ENCODE peak calls at places on chromosomes 7 and 10, in ten cellular contexts. U, Z, W, S, X, D, C, A, K and P are unnamed samples. For H3K9me3 and H3K36me3, the result is how much of the 10 kb centered on the place peaks cover.

GRCh38 chr10:91924212-91925021 is 847 bp downstream of the BTAF1 start:
- DNase-seq in U (peak), Z (no peak), W (no peak), S (no peak), X (peak), D (peak), C (no peak), A (no peak), K (no peak), P (no peak)

GRCh38 chr10:68955414-68955785 is 570 bp upstream of the DDX21 start:
- DNase-seq in U (no peak), Z (no peak), W (no peak), S (no peak), X (no peak), D (no peak), C (no peak), A (no peak), K (no peak), P (peak)

GRCh38 chr10:35752469-35753450 is 110.7 kb upstream of the FZD8 start:
- DNase-seq in U (no peak), Z (no peak), W (no peak), S (no peak), X (no peak), D (no peak), C (no peak), A (no peak), K (no peak), P (no peak)

GRCh38 chr7:33050425-33051318 is 11.9 kb downstream of the NT5C3A start:
- DNase-seq in U (peak), Z (no peak), W (no peak), S (no peak), X (peak), D (peak), C (peak), A (no peak), K (no peak), P (peak)

GRCh38 chr7:5699467-5699866 is 82.0 kb downstream of the RNF216 start:
- DNase-seq in U (no peak), Z (no peak), W (no peak), S (no peak), X (peak), D (no peak), C (no peak), A (no peak), K (no peak), P (no peak)

GRCh38 chr7:135168489-135169140 is 1.9 kb downstream of the CYREN start:
- DNase-seq in U (no peak), Z (no peak), W (no peak), S (no peak), X (no peak), D (no peak), C (no peak), A (no peak), K (peak), P (no peak)

GRCh38 chr7:100803398-100804161 is 23.7 kb downstream of the EPHB4 start:
- DNase-seq in U (peak), Z (peak), W (peak), S (peak), X (peak), D (no peak), C (peak), A (no peak), K (peak), P (no peak)

GRCh38 chr7:75531359-75531821 is 39.3 kb downstream of the SPDYE5 start:
- DNase-seq in U (peak), Z (no peak), W (no peak), S (no peak), X (peak), D (no peak), C (no peak), A (no peak), K (no peak), P (no peak)

GRCh38 chr10:5585517-5586222 is 60.9 kb downstream of the CALML3 start:
- DNase-seq in U (peak), Z (no peak), W (no peak), S (no peak), X (peak), D (no peak), C (no peak), A (no peak), K (peak), P (no peak)

GRCh38 chr10:131891196-131891928 is 9.4 kb upstream of the PPP2R2D start:
- DNase-seq in U (peak), Z (no peak), W (no peak), S (no peak), X (no peak), D (no peak), C (peak), A (no peak), K (peak), P (no peak)

GRCh38 chr7:134605978-134606923 is 40.4 kb upstream of the BPGM start:
- DNase-seq in U (no peak), Z (peak), W (no peak), S (no peak), X (peak), D (peak), C (peak), A (peak), K (peak), P (peak)

GRCh38 chr10:25080880-25081581 is 64.6 kb downstream of the THNSL1 start:
- DNase-seq in U (peak), Z (peak), W (no peak), S (peak), X (peak), D (peak), C (peak), A (peak), K (no peak), P (peak)

GRCh38 chr7:44280636-44280992 is 44.8 kb downstream of the CAMK2B start:
- DNase-seq in U (no peak), Z (no peak), W (no peak), S (no peak), X (no peak), D (no peak), C (peak), A (no peak), K (peak), P (no peak)

GRCh38 chr7:29255199-29255838 is 60.7 kb downstream of the CHN2 start:
- DNase-seq in U (no peak), Z (no peak), W (no peak), S (no peak), X (no peak), D (no peak), C (no peak), A (no peak), K (no peak), P (no peak)

GRCh38 chr7:156892086-156892800 is 740 bp downstream of the LMBR1 start:
- DNase-seq in U (peak), Z (peak), W (no peak), S (no peak), X (no peak), D (peak), C (peak), A (peak), K (peak), P (peak)

GRCh38 chr7:128783143-128783799 is 7.7 kb upstream of the OPN1SW start:
- DNase-seq in U (peak), Z (no peak), W (no peak), S (no peak), X (peak), D (peak), C (peak), A (no peak), K (no peak), P (no peak)

GRCh38 chr7:78636727-78637126 is 816.7 kb downstream of the MAGI2 start:
- DNase-seq in U (no peak), Z (no peak), W (no peak), S (no peak), X (peak), D (no peak), C (no peak), A (no peak), K (no peak), P (no peak)

DNA sequence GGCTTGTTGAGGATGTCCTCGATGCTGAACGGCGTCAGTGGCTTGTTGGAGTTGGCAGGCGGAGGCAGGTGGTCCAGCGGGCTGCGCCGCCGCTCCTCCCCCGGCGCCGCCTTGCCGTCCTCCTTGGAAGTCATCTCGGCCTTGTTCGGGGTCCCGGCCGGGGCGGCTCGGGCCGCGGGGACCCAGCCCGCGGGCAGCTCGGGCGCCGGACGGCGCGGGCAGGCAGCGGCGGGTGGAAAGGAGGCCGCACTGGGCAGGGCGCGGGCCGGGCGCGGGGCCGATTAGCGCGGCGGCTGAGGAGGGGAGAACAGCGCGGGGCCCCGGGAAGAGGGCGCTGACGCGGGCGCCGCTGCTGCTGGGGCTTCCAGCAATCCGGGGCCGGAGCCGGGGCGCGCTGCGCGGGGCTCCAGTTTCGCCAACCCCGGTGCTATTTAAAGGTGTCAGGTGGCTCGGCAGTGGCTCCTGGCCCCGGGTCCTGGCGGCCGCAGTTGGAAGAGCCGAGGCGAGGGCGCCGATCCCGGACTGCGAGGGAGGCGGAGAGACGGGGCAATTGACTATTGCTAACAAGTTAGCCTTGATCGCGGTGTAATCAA is 485 bp downstream of the LBX1 start:
- DNase-seq in U (no peak), Z (no peak), W (no peak), S (no peak), X (no peak), D (no peak), C (peak), A (no peak), K (no peak), P (no peak)
- H3K9me3 ChIP-seq in U (under half), Z (under half), W (under half), S (under half), X (under half), D (under half), C (under half), A (under half), K (under half), P (under half)

GRCh38 chr7:92044148-92044547 is 90.1 kb downstream of the CYP51A1 start:
- DNase-seq in U (no peak), Z (no peak), W (no peak), S (no peak), X (no peak), D (no peak), C (no peak), A (no peak), K (no peak), P (no peak)
- H3K36me3 ChIP-seq in U (under half), Z (under half), W (half or more), S (under half), X (under half), D (under half), C (half or more), A (under half), K (half or more), P (under half)

GRCh38 chr7:159212226-159212625 is 67.6 kb upstream of the VIPR2 start:
- DNase-seq in U (no peak), Z (no peak), W (no peak), S (no peak), X (no peak), D (no peak), C (no peak), A (no peak), K (no peak), P (no peak)

GRCh38 chr7:159207398-159207797 is 62.7 kb upstream of the VIPR2 start:
- DNase-seq in U (no peak), Z (no peak), W (no peak), S (no peak), X (no peak), D (no peak), C (no peak), A (no peak), K (no peak), P (peak)

GRCh38 chr7:159205833-159206232 is 61.2 kb upstream of the VIPR2 start:
- DNase-seq in U (no peak), Z (no peak), W (no peak), S (no peak), X (no peak), D (no peak), C (no peak), A (no peak), K (no peak), P (no peak)

GRCh38 chr7:159211540-159212182 is 67.0 kb upstream of the VIPR2 start:
- DNase-seq in U (no peak), Z (no peak), W (no peak), S (no peak), X (no peak), D (no peak), C (no peak), A (no peak), K (no peak), P (no peak)

GRCh38 chr7:159209429-159209828 is 64.8 kb upstream of the VIPR2 start:
- DNase-seq in U (no peak), Z (no peak), W (no peak), S (no peak), X (no peak), D (no peak), C (no peak), A (no peak), K (no peak), P (no peak)
- H3K9me3 ChIP-seq in U (under half), Z (under half), W (under half), S (under half), X (under half), D (under half), C (under half), A (under half), K (under half), P (under half)

GRCh38 chr10:119831656-119832055 is 41.0 kb downstream of the MCMBP start:
- DNase-seq in U (no peak), Z (no peak), W (no peak), S (no peak), X (no peak), D (no peak), C (no peak), A (no peak), K (no peak), P (no peak)

GRCh38 chr10:119827430-119827829 is 45.2 kb downstream of the MCMBP start:
- DNase-seq in U (no peak), Z (no peak), W (no peak), S (no peak), X (no peak), D (no peak), C (no peak), A (no peak), K (no peak), P (no peak)

GRCh38 chr10:119824299-119824698 is 48.3 kb downstream of the MCMBP start:
- DNase-seq in U (no peak), Z (no peak), W (no peak), S (no peak), X (no peak), D (no peak), C (no peak), A (no peak), K (no peak), P (no peak)

GRCh38 chr10:119829429-119829828 is 43.2 kb downstream of the MCMBP start:
- DNase-seq in U (no peak), Z (no peak), W (no peak), S (no peak), X (no peak), D (no peak), C (no peak), A (no peak), K (no peak), P (no peak)

DNA sequence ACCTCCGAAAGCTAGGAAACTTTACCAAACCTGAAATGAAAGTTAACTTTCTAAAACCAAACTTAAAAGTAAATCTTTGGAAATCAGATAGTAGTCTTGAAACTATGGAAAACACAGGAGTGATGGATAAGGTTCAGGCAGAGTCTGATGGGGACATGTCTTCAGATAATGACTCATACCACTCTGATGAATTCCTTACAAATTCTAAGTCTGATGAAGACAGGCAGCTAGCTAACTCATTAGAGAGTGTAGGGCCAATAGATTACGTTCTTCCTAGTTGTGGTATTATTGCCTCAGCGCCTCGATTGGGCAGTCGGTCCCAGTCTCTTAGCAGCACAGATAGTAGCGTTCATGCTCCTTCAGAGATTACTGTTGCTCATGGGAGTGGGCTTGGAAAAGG is 45.9 kb downstream of the MCMBP start:
- DNase-seq in U (peak), Z (no peak), W (no peak), S (no peak), X (no peak), D (no peak), C (no peak), A (no peak), K (no peak), P (no peak)
- H3K36me3 ChIP-seq in U (under half), Z (under half), W (half or more), S (under half), X (under half), D (under half), C (half or more), A (under half), K (half or more), P (under half)

GRCh38 chr10:133209641-133210040 is 20.4 kb upstream of the UTF1 start:
- DNase-seq in U (no peak), Z (no peak), W (no peak), S (no peak), X (no peak), D (no peak), C (no peak), A (no peak), K (no peak), P (no peak)

GRCh38 chr10:133207041-133207600 is 22.9 kb upstream of the UTF1 start:
- DNase-seq in U (no peak), Z (no peak), W (no peak), S (no peak), X (no peak), D (no peak), C (no peak), A (no peak), K (no peak), P (no peak)

GRCh38 chr10:133207627-133208026 is 22.4 kb upstream of the UTF1 start:
- DNase-seq in U (no peak), Z (no peak), W (no peak), S (no peak), X (no peak), D (no peak), C (no peak), A (no peak), K (no peak), P (no peak)

GRCh38 chr10:133209117-133209516 is 20.9 kb upstream of the UTF1 start:
- DNase-seq in U (no peak), Z (no peak), W (no peak), S (no peak), X (no peak), D (no peak), C (no peak), A (no peak), K (no peak), P (no peak)

DNA sequence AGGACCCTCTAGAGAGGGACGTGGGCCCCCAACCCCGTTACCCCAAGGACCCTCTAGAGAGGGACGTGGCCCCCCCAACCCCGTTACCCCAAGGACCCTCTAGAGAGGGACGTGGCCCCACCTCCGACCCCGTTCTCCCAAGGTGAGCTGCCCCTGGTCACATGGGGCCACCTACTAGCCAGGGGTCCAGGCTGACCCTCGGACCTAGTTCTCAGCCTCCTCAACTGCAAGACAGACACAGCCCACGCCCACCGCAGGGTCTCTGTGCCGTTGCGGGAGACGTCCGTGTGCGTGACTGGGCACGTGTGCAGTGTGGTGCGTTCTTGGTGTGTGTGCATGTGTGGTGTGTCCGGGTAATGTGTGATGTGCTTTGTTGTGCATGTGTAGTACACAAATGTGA is 21.6 kb upstream of the UTF1 start:
- DNase-seq in U (no peak), Z (no peak), W (no peak), S (no peak), X (no peak), D (no peak), C (no peak), A (no peak), K (no peak), P (no peak)
- H3K9me3 ChIP-seq in U (under half), Z (under half), W (under half), S (under half), X (under half), D (under half), C (under half), A (under half), K (under half), P (under half)

DNA sequence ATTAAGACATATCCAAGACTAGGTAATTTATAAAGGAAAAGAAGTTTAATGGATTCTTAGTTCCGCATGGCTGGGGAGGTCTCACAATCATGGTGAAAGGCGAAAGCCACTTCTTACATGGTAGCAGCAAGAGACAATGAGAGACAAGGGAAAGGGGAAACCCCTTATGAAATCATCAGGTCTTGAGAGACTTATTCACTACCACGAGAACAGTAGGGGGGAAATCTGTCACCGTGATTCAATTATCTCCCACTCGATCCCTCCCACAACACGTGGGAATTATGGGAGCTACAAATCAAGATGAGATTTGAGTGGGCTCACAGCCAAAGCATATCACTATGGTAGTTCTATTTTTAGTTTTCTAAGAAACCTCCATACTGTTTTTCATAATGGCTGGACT is 36.7 kb downstream of the SPAM1 start:
- DNase-seq in U (peak), Z (no peak), W (no peak), S (no peak), X (peak), D (no peak), C (no peak), A (no peak), K (no peak), P (no peak)
- H3K36me3 ChIP-seq in U (under half), Z (under half), W (under half), S (under half), X (under half), D (under half), C (under half), A (under half), K (under half), P (under half)

GRCh38 chr7:157952050-157952667 is 615.4 kb downstream of the DNAJB6 start:
- DNase-seq in U (no peak), Z (no peak), W (no peak), S (no peak), X (no peak), D (no peak), C (no peak), A (no peak), K (no peak), P (no peak)

GRCh38 chr7:157954901-157955300 is 618.1 kb downstream of the DNAJB6 start:
- DNase-seq in U (no peak), Z (no peak), W (no peak), S (no peak), X (no peak), D (no peak), C (no peak), A (no peak), K (no peak), P (no peak)

GRCh38 chr7:157951300-157952049 is 614.7 kb downstream of the DNAJB6 start:
- DNase-seq in U (no peak), Z (no peak), W (no peak), S (no peak), X (no peak), D (no peak), C (no peak), A (no peak), K (peak), P (no peak)

GRCh38 chr7:157952841-157953645 is 616.2 kb downstream of the DNAJB6 start:
- DNase-seq in U (no peak), Z (no peak), W (no peak), S (no peak), X (no peak), D (no peak), C (no peak), A (no peak), K (no peak), P (no peak)

DNA sequence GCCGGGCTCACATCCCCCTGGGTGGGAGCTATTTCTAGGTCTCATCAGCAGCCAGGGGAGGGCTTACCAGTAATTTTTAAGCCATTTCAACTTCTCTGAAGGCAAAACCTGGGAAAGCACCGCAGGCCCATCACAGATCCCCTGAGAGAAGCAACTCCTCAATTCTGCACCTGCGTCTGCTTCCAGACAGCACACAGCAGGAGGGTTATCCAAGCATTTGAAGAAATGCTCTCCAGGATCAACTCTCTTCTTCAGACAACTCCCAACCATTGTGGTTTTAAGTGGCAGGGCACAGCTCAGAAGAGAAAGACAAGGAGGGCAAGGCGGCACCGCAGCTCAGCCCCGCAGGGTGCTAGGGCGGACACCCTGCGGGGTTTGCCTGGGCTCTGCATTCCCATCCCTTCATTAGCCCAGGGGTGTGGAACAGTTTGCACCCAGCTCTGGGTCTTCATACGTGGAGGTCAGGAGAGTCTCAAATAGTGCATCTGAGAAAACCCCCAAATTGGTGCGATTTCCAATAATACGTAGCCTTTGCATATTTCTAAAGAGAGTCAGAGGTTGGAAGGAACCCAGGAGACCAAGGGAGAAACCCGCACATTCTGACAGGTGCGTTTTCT is 618.7 kb downstream of the DNAJB6 start:
- DNase-seq in U (no peak), Z (no peak), W (no peak), S (no peak), X (no peak), D (no peak), C (no peak), A (no peak), K (no peak), P (no peak)
- H3K9me3 ChIP-seq in U (under half), Z (under half), W (under half), S (under half), X (under half), D (under half), C (under half), A (under half), K (under half), P (under half)

GRCh38 chr7:139271718-139272619 is 40.9 kb downstream of the UBN2 start:
- DNase-seq in U (no peak), Z (no peak), W (no peak), S (no peak), X (no peak), D (no peak), C (no peak), A (no peak), K (no peak), P (no peak)
- H3K36me3 ChIP-seq in U (under half), Z (under half), W (half or more), S (under half), X (under half), D (under half), C (half or more), A (under half), K (half or more), P (under half)